ENCODE peak calls at places on chromosome 12, in seven cellular contexts. I, B, E, G, Z, X and D are unnamed samples.

GRCh38 chr12:79063258-79063657 is 198.7 kb downstream of the SYT1 start:
- DNase-seq in Z (peak; percentile 15), G (no peak), I (no peak), E (no peak), B (no peak), X (no peak), D (peak; percentile 82)

GRCh38 chr12:111715242-111715641 is 29.4 kb downstream of the ACAD10 start:
- DNase-seq in E (no peak), Z (no peak), B (no peak), X (no peak), I (no peak), G (no peak), D (no peak)

GRCh38 chr12:95857799-95858198 is 953 bp upstream of the SNRPF start:
- DNase-seq in I (no peak), G (no peak), Z (no peak), X (no peak), E (no peak), B (no peak), D (no peak)

GRCh38 chr12:116969615-116970575 is 59.1 kb downstream of the FBXW8 start:
- DNase-seq in G (no peak), Z (no peak), I (no peak), E (no peak), B (no peak), X (no peak), D (no peak)

GRCh38 chr12:64116969-64117368 is 105.1 kb downstream of the KICS2 start:
- DNase-seq in X (no peak), G (no peak), I (no peak), Z (no peak), E (no peak), B (no peak), D (no peak)

GRCh38 chr12:117686911-117687377 is 281.8 kb downstream of the KSR2 start:
- DNase-seq in G (no peak), E (peak; percentile 92), I (peak; percentile 83), Z (no peak), X (no peak), B (no peak), D (no peak)

GRCh38 chr12:104456417-104456949 is at the start of gene CHST11:
- DNase-seq in Z (peak; percentile 46), X (peak; percentile 82), B (peak; percentile 57), I (peak; percentile 86), G (peak; percentile 94), E (peak; percentile 85), D (no peak)

GRCh38 chr12:8014836-8015235 is 17.7 kb upstream of the FOXJ2 start:
- DNase-seq in I (no peak), G (no peak), B (no peak), X (no peak), E (no peak), Z (no peak), D (no peak)

GRCh38 chr12:3061129-3061857 is 15.9 kb upstream of the TSPAN9 start:
- DNase-seq in X (no peak), I (no peak), E (no peak), Z (no peak), G (no peak), B (no peak), D (no peak)

GRCh38 chr12:104490850-104491249 is 34.1 kb downstream of the CHST11 start:
- DNase-seq in Z (no peak), G (no peak), B (no peak), I (no peak), E (no peak), X (no peak), D (no peak)

GRCh38 chr12:24011927-24012326 is 62.5 kb upstream of the SOX5 start:
- DNase-seq in G (no peak), I (no peak), E (no peak), B (no peak), Z (no peak), X (no peak), D (no peak)

GRCh38 chr12:16495196-16495595 is 110.8 kb downstream of the LMO3 start:
- DNase-seq in B (no peak), X (no peak), E (no peak), I (no peak), Z (no peak), G (no peak), D (no peak)

GRCh38 chr12:79360936-79361335 is 329.8 kb downstream of the PAWR start:
- DNase-seq in G (no peak), I (no peak), Z (no peak), B (no peak), E (no peak), X (no peak), D (no peak)

GRCh38 chr12:103182299-103182698 is 224.8 kb downstream of the ASCL1 start:
- DNase-seq in E (no peak), G (no peak), I (no peak), Z (no peak), X (no peak), B (no peak), D (no peak)

GRCh38 chr12:64669270-64669842 is 59.1 kb downstream of the RASSF3 start:
- DNase-seq in B (no peak), Z (no peak), I (no peak), E (peak; percentile 41), G (no peak), X (peak; percentile 70), D (no peak)

GRCh38 chr12:89951050-89951693 is 242.5 kb upstream of the ATP2B1 start:
- DNase-seq in E (peak; percentile 97), X (no peak), G (no peak), B (no peak), Z (no peak), I (no peak), D (no peak)

GRCh38 chr12:64221656-64222010 is 463 bp downstream of the KICS2 start:
- DNase-seq in E (peak; percentile 87), X (peak; percentile 73), G (peak; percentile 93), I (peak; percentile 95), B (peak; percentile 79), Z (peak; percentile 24), D (no peak)

GRCh38 chr12:104521731-104522130 is 65.0 kb downstream of the CHST11 start:
- DNase-seq in X (no peak), B (peak; percentile 18), E (peak; percentile 78), I (no peak), Z (no peak), G (peak; percentile 71), D (no peak)

GRCh38 chr12:15050664-15051063 is 77.8 kb downstream of the PDE6H start:
- DNase-seq in Z (no peak), B (no peak), E (no peak), X (no peak), G (no peak), I (no peak), D (peak; percentile 82)

GRCh38 chr12:98582093-98582492 is 11.4 kb upstream of the SLC25A3 start:
- DNase-seq in X (no peak), B (no peak), G (no peak), I (no peak), Z (no peak), E (peak; percentile 70), D (no peak)

GRCh38 chr12:54140958-54141388 is 47.8 kb downstream of the SMUG1 start:
- DNase-seq in Z (no peak), I (no peak), E (no peak), G (peak; percentile 87), B (no peak), X (no peak), D (no peak)

GRCh38 chr12:122051231-122051876 is 27.2 kb upstream of the MLXIP start:
- DNase-seq in I (no peak), X (no peak), B (no peak), E (no peak), Z (no peak), G (no peak), D (no peak)

GRCh38 chr12:133233006-133233405 is 2.7 kb downstream of the ANHX start:
- DNase-seq in X (no peak), B (no peak), Z (no peak), G (no peak), E (no peak), I (no peak), D (no peak)
- H3K9me3 ChIP-seq in X (no peaks in the 10 kb centered on the region), B (no peaks in the 10 kb centered on the region), Z (peaks cover 94% of the 10 kb centered on the region), G (no peaks in the 10 kb centered on the region), E (no peaks in the 10 kb centered on the region), I (peaks cover 24% of the 10 kb centered on the region), D (no peaks in the 10 kb centered on the region)

GRCh38 chr12:29783773-29784666 is at the start of gene TMTC1:
- DNase-seq in X (no peak), E (peak; percentile 63), B (no peak), G (peak; percentile 84), Z (no peak), I (peak; percentile 85), D (no peak)
- H3K4me3 ChIP-seq in X (no peak within 1 kb of the TSS), E (peak within 1 kb of the TSS; percentile 69), B (peak within 1 kb of the TSS; percentile 77), G (peak within 1 kb of the TSS; percentile 94), Z (peak within 1 kb of the TSS; percentile 88), I (peak within 1 kb of the TSS; percentile 80), D (peak within 1 kb of the TSS; percentile 74)

GRCh38 chr12:133235401-133236112 is at the start of gene ANHX:
- DNase-seq in E (no peak), G (no peak), B (no peak), Z (no peak), I (no peak), X (no peak), D (no peak)

GRCh38 chr12:133236556-133236955 is 879 bp upstream of the ANHX start:
- DNase-seq in E (no peak), G (no peak), Z (no peak), I (no peak), B (no peak), X (no peak), D (no peak)

GRCh38 chr12:133236144-133236543 is 467 bp upstream of the ANHX start:
- DNase-seq in G (no peak), E (no peak), B (no peak), X (no peak), I (no peak), Z (no peak), D (no peak)

GRCh38 chr12:133233993-133234564 is 1.6 kb downstream of the ANHX start:
- DNase-seq in B (no peak), E (no peak), I (no peak), G (no peak), X (no peak), Z (no peak), D (no peak)

GRCh38 chr12:133234971-133235370 is 706 bp downstream of the ANHX start:
- DNase-seq in B (no peak), G (no peak), I (peak; percentile 65), E (no peak), X (no peak), Z (no peak), D (no peak)
- H3K9me3 ChIP-seq in B (no peaks in the 10 kb centered on the region), G (no peaks in the 10 kb centered on the region), I (peaks cover 26% of the 10 kb centered on the region), E (no peaks in the 10 kb centered on the region), X (no peaks in the 10 kb centered on the region), Z (peaks cover 81% of the 10 kb centered on the region), D (no peaks in the 10 kb centered on the region)

GRCh38 chr12:46364777-46365580 is 7.6 kb downstream of the SLC38A2 start:
- DNase-seq in X (no peak), E (peak; percentile 89), B (peak; percentile 38), I (no peak), Z (no peak), G (peak; percentile 78), D (no peak)

GRCh38 chr12:46364300-46364696 is 8.3 kb downstream of the SLC38A2 start:
- DNase-seq in Z (no peak), B (no peak), I (no peak), X (no peak), G (no peak), E (no peak), D (no peak)

GRCh38 chr12:46361667-46362034 is 10.9 kb downstream of the SLC38A2 start:
- DNase-seq in G (no peak), Z (no peak), E (no peak), I (no peak), X (no peak), B (no peak), D (no peak)

GRCh38 chr12:46362895-46363581 is 9.5 kb downstream of the SLC38A2 start:
- DNase-seq in B (no peak), X (no peak), E (no peak), Z (no peak), G (no peak), I (no peak), D (no peak)

GRCh38 chr12:46363582-46364299 is 8.8 kb downstream of the SLC38A2 start:
- DNase-seq in G (no peak), I (no peak), Z (no peak), B (no peak), E (no peak), X (no peak), D (no peak)
- H3K4me3 ChIP-seq in G (peak overlapping the region; percentile 98), I (peak overlapping the region; percentile 99), Z (peak overlapping the region; percentile 28), B (no peak overlapping the region), E (no peak overlapping the region), X (no peak overlapping the region), D (peak overlapping the region; percentile 8)